ENCODE peak calls at places on chromosomes 3 and 15, in eight cellular contexts. Z, L, N, T, B, I, O and Y are unnamed samples.

GRCh38 chr15:49987198-49987785 is 131.7 kb downstream of the ATP8B4 start:
- DNase-seq in Z (no peak), L (no peak), N (no peak), T (peak; percentile 68), B (no peak), I (no peak), O (no peak), Y (no peak)

GRCh38 chr15:89630260-89630659 is 25.0 kb downstream of the KIF7 start:
- DNase-seq in Z (no peak), L (no peak), N (no peak), T (no peak), B (no peak), I (no peak), O (no peak), Y (no peak)

GRCh38 chr15:60591491-60592385 is 112.8 kb upstream of the ICE2 start:
- DNase-seq in Z (peak; percentile 59), L (no peak), N (no peak), T (peak; percentile 27), B (no peak), I (peak; percentile 23), O (peak; percentile 62), Y (no peak)

GRCh38 chr3:38005076-38006020 is 14.8 kb downstream of the VILL start:
- DNase-seq in Z (no peak), L (no peak), N (no peak), T (peak; percentile 59), B (peak; percentile 67), I (no peak), O (no peak), Y (no peak)

GRCh38 chr3:45182915-45183881 is 37.0 kb upstream of the CDCP1 start:
- DNase-seq in Z (no peak), L (peak; percentile 93), N (no peak), T (peak; percentile 69), B (peak; percentile 89), I (no peak), O (peak; percentile 30), Y (no peak)

GRCh38 chr3:47542614-47543173 is 29.2 kb upstream of the ELP6 start:
- DNase-seq in Z (no peak), L (no peak), N (no peak), T (peak; percentile 19), B (no peak), I (no peak), O (peak; percentile 66), Y (no peak)

GRCh38 chr3:171765511-171765887 is 44.8 kb downstream of the PLD1 start:
- DNase-seq in Z (no peak), L (no peak), N (no peak), T (no peak), B (no peak), I (no peak), O (no peak), Y (no peak)

GRCh38 chr3:114553949-114554593 is 260.2 kb downstream of the TIGIT start:
- DNase-seq in Z (no peak), L (no peak), N (no peak), T (no peak), B (no peak), I (no peak), O (no peak), Y (no peak)

GRCh38 chr3:18098960-18099587 is 326.1 kb downstream of the SATB1 start:
- DNase-seq in Z (no peak), L (peak; percentile 94), N (peak; percentile 69), T (peak; percentile 61), B (peak; percentile 99), I (no peak), O (no peak), Y (peak; percentile 35)

GRCh38 chr3:34382859-34383258 is 584.4 kb downstream of the PDCD6IP start:
- DNase-seq in Z (no peak), L (peak; percentile 49), N (no peak), T (no peak), B (peak; percentile 43), I (no peak), O (no peak), Y (no peak)

GRCh38 chr3:168121175-168121853 is 25.6 kb upstream of the GOLIM4 start:
- DNase-seq in Z (no peak), L (no peak), N (no peak), T (peak; percentile 82), B (no peak), I (no peak), O (no peak), Y (no peak)

GRCh38 chr15:51647128-51647562 is 24.6 kb upstream of the DMXL2 start:
- DNase-seq in Z (no peak), L (peak; percentile 65), N (no peak), T (peak; percentile 71), B (peak; percentile 79), I (no peak), O (no peak), Y (peak; percentile 0)

GRCh38 chr15:74007820-74008371 is 13.4 kb downstream of the PML start:
- DNase-seq in Z (no peak), L (no peak), N (no peak), T (no peak), B (no peak), I (no peak), O (no peak), Y (no peak)

GRCh38 chr3:61199843-61200242 is 51.4 kb downstream of the FHIT start:
- DNase-seq in Z (no peak), L (no peak), N (no peak), T (no peak), B (no peak), I (no peak), O (no peak), Y (no peak)

GRCh38 chr3:127173516-127174166 is 19.3 kb upstream of the PRR23E start:
- DNase-seq in Z (no peak), L (no peak), N (no peak), T (no peak), B (no peak), I (no peak), O (no peak), Y (no peak)

GRCh38 chr15:90744759-90745402 is 27.7 kb downstream of the BLM start:
- DNase-seq in Z (no peak), L (no peak), N (no peak), T (no peak), B (no peak), I (no peak), O (no peak), Y (no peak)

GRCh38 chr3:44476181-44476599 is 1.3 kb downstream of the ZNF445 start:
- DNase-seq in Z (no peak), L (peak; percentile 39), N (peak; percentile 9), T (peak; percentile 54), B (peak; percentile 21), I (no peak), O (no peak), Y (no peak)

GRCh38 chr3:115341208-115341607 is 194.1 kb upstream of the ZBTB20 start:
- DNase-seq in Z (no peak), L (peak; percentile 81), N (no peak), T (peak; percentile 54), B (peak; percentile 80), I (no peak), O (no peak), Y (no peak)

GRCh38 chr3:128488995-128489859 is 3.8 kb downstream of the GATA2 start:
- DNase-seq in Z (no peak), L (no peak), N (no peak), T (peak; percentile 60), B (peak; percentile 62), I (no peak), O (peak; percentile 63), Y (no peak)

GRCh38 chr3:14915636-14916222 is 31.7 kb upstream of the NR2C2 start:
- DNase-seq in Z (no peak), L (no peak), N (no peak), T (no peak), B (no peak), I (no peak), O (no peak), Y (no peak)

GRCh38 chr15:99426431-99427105 is 139.2 kb upstream of the MEF2A start:
- DNase-seq in Z (no peak), L (no peak), N (no peak), T (no peak), B (no peak), I (no peak), O (no peak), Y (no peak)

DNA sequence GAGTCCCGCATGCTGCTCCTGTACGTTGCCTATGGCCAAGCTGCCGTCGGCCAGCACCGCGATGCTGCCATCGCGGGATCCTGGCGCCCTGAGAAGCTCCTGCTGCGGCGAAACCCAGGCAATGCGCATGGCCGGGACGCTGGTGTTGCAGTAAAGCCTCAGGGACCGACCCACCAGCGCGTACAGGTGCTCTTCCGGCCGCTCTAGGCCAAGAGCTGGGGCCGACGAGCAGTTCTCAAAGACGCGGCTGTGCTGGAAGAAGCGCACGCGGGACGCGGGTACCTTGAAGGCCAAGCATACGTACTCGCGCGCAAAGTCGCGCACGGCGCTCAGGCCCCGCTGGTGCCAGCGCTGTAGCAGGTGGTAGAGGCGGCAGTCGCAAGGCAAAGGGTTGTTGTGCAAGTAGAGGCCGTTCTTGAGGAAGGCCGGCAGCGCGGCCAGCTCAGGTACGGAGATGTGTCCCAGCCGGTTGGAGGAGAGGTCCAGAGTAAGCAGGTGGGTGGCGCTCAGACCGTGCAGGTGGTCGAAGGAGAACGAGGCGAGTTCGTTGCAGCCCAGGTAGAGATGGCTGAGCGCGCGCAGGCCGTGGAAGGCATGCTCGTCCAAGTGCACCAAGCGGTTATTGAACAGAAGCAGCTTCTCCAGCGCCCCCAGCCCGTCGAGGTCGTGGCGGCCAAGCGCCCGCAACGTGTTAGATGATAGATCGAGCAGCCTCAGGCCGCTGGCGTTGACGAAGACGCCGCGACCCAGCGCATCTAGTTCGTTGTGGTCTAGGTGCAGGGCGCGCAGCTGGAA is 868 bp downstream of the AMIGO3 start:
- DNase-seq in Z (peak; percentile 13), L (peak; percentile 41), N (no peak), T (no peak), B (no peak), I (no peak), O (peak; percentile 41), Y (no peak)
- TF ChIP-seq CTCF in Z (no peak), L (no peak), N (no peak), T (no peak), B (no peak), I (no peak), O (no peak), Y (no peak)

GRCh38 chr3:25897019-25897418 is 107.1 kb downstream of the OXSM start:
- DNase-seq in Z (no peak), L (no peak), N (no peak), T (no peak), B (peak; percentile 69), I (no peak), O (peak; percentile 31), Y (no peak)
- TF ChIP-seq CTCF in Z (peak; percentile 59), L (peak; percentile 27), N (peak; percentile 36), T (peak; percentile 42), B (peak; percentile 91), I (no peak), O (peak; percentile 53), Y (no peak)

GRCh38 chr3:69560818-69561217 is 174.9 kb upstream of the FRMD4B start:
- DNase-seq in Z (no peak), L (no peak), N (no peak), T (no peak), B (no peak), I (no peak), O (no peak), Y (no peak)
- TF ChIP-seq CTCF in Z (no peak), L (no peak), N (no peak), T (no peak), B (no peak), I (no peak), O (no peak), Y (no peak)

GRCh38 chr3:65251375-65251774 is 563.6 kb upstream of the ADAMTS9 start:
- DNase-seq in Z (no peak), L (no peak), N (no peak), T (no peak), B (no peak), I (no peak), O (no peak), Y (no peak)

GRCh38 chr3:65246561-65246960 is 558.8 kb upstream of the ADAMTS9 start:
- DNase-seq in Z (no peak), L (no peak), N (no peak), T (no peak), B (no peak), I (no peak), O (no peak), Y (no peak)

GRCh38 chr3:65245133-65246076 is 557.6 kb upstream of the ADAMTS9 start:
- DNase-seq in Z (no peak), L (peak; percentile 33), N (no peak), T (peak; percentile 52), B (no peak), I (no peak), O (no peak), Y (no peak)
- TF ChIP-seq CTCF in Z (no peak), L (peak; percentile 76), N (no peak), T (peak; percentile 34), B (peak; percentile 26), I (peak; percentile 37), O (no peak), Y (peak; percentile 31)